ENCODE peak calls at places on chromosomes 6 and 20, in eight cellular contexts. Q is AG04449, E is progenitor cell of endocrine pancreas, G is neural crest cell, P is uterus, F is epithelial cell of proximal tubule, X is fibroblast of lung, J is RWPE2. K is an unnamed sample.

GRCh38 chr20:16694176-16694575 is 35.6 kb upstream of the SNRPB2 start:
- DNase-seq in Q (no peak), E (no peak), G (no peak), P (no peak), F (no peak), X (no peak), J (no peak), K (no peak)

GRCh38 chr6:151288711-151289398 is 49.1 kb downstream of the AKAP12 start:
- DNase-seq in Q (no peak), E (no peak), G (no peak), P (no peak), F (no peak), X (no peak), J (no peak), K (no peak)

GRCh38 chr20:44471481-44471882 is 4.2 kb upstream of the TTPAL start:
- DNase-seq in Q (no peak), E (no peak), G (no peak), P (no peak), F (no peak), X (peak), J (no peak), K (no peak)

GRCh38 chr6:74087898-74088297 is 391.9 kb downstream of the CD109 start:
- DNase-seq in Q (no peak), E (no peak), G (no peak), P (no peak), F (no peak), X (peak), J (no peak), K (no peak)

GRCh38 chr6:166497087-166497899 is 89.2 kb downstream of the RAMACL start:
- DNase-seq in Q (no peak), E (no peak), G (no peak), P (no peak), F (no peak), X (no peak), J (no peak), K (no peak)

GRCh38 chr6:112013051-112013450 is 40.9 kb upstream of the CCN6 start:
- DNase-seq in Q (no peak), E (no peak), G (no peak), P (no peak), F (no peak), X (no peak), J (no peak), K (no peak)

GRCh38 chr20:48698507-48699267 is 129.1 kb downstream of the PREX1 start:
- DNase-seq in Q (no peak), E (no peak), G (no peak), P (no peak), F (no peak), X (no peak), J (peak), K (no peak)

GRCh38 chr6:4413073-4413472 is 277.7 kb upstream of the ECI2 start:
- DNase-seq in Q (peak), E (no peak), G (no peak), P (no peak), F (no peak), X (peak), J (no peak), K (no peak)

GRCh38 chr6:43186019-43186418 is 4.0 kb downstream of the CUL9 start:
- DNase-seq in Q (no peak), E (no peak), G (no peak), P (no peak), F (no peak), X (no peak), J (peak), K (no peak)

GRCh38 chr6:40383348-40384115 is 203.6 kb downstream of the LRFN2 start:
- DNase-seq in Q (no peak), E (no peak), G (no peak), P (no peak), F (no peak), X (no peak), J (no peak), K (no peak)

GRCh38 chr6:105798057-105798456 is 288.1 kb upstream of the PRDM1 start:
- DNase-seq in Q (peak), E (no peak), G (no peak), P (peak), F (no peak), X (peak), J (no peak), K (no peak)

GRCh38 chr20:12093062-12093796 is 175.5 kb downstream of the BTBD3 start:
- DNase-seq in Q (no peak), E (no peak), G (no peak), P (no peak), F (no peak), X (no peak), J (no peak), K (no peak)

GRCh38 chr6:118735320-118735719 is 83.9 kb upstream of the CEP85L start:
- DNase-seq in Q (no peak), E (no peak), G (no peak), P (no peak), F (no peak), X (peak), J (no peak), K (peak)

GRCh38 chr20:47785900-47786762 is 850 bp upstream of the SULF2 start:
- DNase-seq in Q (peak), E (peak), G (peak), P (peak), F (peak), X (peak), J (no peak), K (peak)

GRCh38 chr6:77638129-77638830 is 14.6 kb upstream of the MEI4 start:
- DNase-seq in Q (no peak), E (no peak), G (no peak), P (no peak), F (no peak), X (no peak), J (no peak), K (no peak)

GRCh38 chr6:68238097-68238597 is 396.9 kb upstream of the ADGRB3 start:
- DNase-seq in Q (no peak), E (no peak), G (no peak), P (no peak), F (no peak), X (peak), J (no peak), K (no peak)

GRCh38 chr6:67352717-67353116 is 1282.4 kb upstream of the ADGRB3 start:
- DNase-seq in Q (no peak), E (no peak), G (no peak), P (no peak), F (no peak), X (no peak), J (no peak), K (no peak)

GRCh38 chr6:75601608-75602163 is at the start of gene SENP6:
- DNase-seq in Q (no peak), E (peak), G (peak), P (peak), F (no peak), X (peak), J (peak), K (peak)

GRCh38 chr6:137949686-137950390 is 82.8 kb downstream of the TNFAIP3 start:
- DNase-seq in Q (no peak), E (no peak), G (no peak), P (no peak), F (no peak), X (no peak), J (no peak), K (no peak)

GRCh38 chr6:137952247-137952646 is 85.2 kb downstream of the TNFAIP3 start:
- DNase-seq in Q (no peak), E (no peak), G (no peak), P (no peak), F (no peak), X (no peak), J (no peak), K (no peak)

GRCh38 chr6:137950581-137950980 is 83.5 kb downstream of the TNFAIP3 start:
- DNase-seq in Q (no peak), E (no peak), G (no peak), P (no peak), F (no peak), X (no peak), J (no peak), K (no peak)

GRCh38 chr6:137954253-137954652 is 87.2 kb downstream of the TNFAIP3 start:
- DNase-seq in Q (no peak), E (no peak), G (no peak), P (no peak), F (no peak), X (no peak), J (no peak), K (no peak)

DNA sequence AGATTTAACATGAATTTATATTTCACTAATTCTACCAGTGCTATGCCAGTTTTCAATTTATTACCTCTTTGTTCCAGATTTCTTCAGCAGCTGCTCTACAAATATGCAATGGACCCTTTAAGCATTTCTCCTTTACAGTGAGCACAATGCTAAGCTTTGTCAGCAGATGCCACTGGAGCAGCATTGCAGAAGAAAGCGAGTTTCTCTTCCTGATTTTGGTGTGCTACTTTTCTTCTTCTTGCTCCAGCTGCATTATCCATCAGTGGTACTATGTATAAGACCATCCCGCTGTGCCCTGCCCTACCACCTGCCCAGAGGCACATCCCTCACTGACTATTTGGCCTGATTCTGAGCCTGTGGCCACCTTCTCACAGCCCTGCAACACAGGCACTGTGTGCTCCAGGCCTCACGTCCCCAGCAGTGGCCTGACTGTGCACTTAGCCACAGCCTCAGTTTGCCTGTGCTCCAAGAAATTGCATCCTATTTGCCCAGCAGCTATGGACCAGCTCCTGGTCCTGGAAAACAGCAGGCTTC is 84.1 kb downstream of the TNFAIP3 start:
- DNase-seq in Q (no peak), E (no peak), G (no peak), P (no peak), F (no peak), X (no peak), J (no peak), K (no peak)
- TF ChIP-seq CTCF in Q (no peak), E (no peak), G (no peak), P (no peak), F (peak), X (no peak), J (no peak), K (no peak)

GRCh38 chr20:10647471-10647870 is 26.3 kb downstream of the JAG1 start:
- DNase-seq in Q (no peak), E (no peak), G (no peak), P (no peak), F (no peak), X (no peak), J (no peak), K (no peak)
- TF ChIP-seq CTCF in Q (peak), E (peak), G (peak), P (peak), F (peak), X (peak), J (peak), K (peak)

DNA sequence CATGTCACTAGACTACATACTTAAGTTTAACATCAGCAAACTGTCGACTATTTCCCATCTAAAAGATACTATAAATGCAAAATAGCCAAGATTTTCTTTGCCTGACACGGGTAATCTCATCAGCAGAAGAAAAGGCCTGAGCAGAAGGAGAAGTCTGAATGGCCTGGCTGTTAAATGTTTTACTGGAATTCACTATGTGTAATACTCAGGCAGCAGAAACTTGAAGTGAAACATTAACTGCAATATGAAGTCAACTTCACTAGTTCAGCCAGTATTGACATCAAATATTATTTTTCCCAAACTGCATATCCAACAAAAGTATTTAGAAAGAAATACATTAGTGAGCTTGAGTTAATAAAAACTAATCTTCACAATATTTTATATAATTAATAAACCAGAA is 6.4 kb upstream of the DSE start:
- DNase-seq in Q (no peak), E (no peak), G (no peak), P (no peak), F (no peak), X (no peak), J (no peak), K (no peak)
- TF ChIP-seq CTCF in Q (no peak), E (no peak), G (no peak), P (no peak), F (no peak), X (no peak), J (no peak), K (no peak)

GRCh38 chr6:1365701-1366100 is 23.7 kb upstream of the FOXF2 start:
- DNase-seq in Q (no peak), E (no peak), G (no peak), P (no peak), F (no peak), X (peak), J (no peak), K (no peak)

GRCh38 chr6:1364791-1365190 is 24.6 kb upstream of the FOXF2 start:
- DNase-seq in Q (no peak), E (no peak), G (no peak), P (no peak), F (no peak), X (no peak), J (no peak), K (no peak)

GRCh38 chr6:1362643-1363042 is 26.7 kb upstream of the FOXF2 start:
- DNase-seq in Q (no peak), E (no peak), G (no peak), P (no peak), F (no peak), X (no peak), J (no peak), K (no peak)

GRCh38 chr6:1363298-1363697 is 26.1 kb upstream of the FOXF2 start:
- DNase-seq in Q (no peak), E (no peak), G (no peak), P (no peak), F (no peak), X (no peak), J (no peak), K (no peak)

DNA sequence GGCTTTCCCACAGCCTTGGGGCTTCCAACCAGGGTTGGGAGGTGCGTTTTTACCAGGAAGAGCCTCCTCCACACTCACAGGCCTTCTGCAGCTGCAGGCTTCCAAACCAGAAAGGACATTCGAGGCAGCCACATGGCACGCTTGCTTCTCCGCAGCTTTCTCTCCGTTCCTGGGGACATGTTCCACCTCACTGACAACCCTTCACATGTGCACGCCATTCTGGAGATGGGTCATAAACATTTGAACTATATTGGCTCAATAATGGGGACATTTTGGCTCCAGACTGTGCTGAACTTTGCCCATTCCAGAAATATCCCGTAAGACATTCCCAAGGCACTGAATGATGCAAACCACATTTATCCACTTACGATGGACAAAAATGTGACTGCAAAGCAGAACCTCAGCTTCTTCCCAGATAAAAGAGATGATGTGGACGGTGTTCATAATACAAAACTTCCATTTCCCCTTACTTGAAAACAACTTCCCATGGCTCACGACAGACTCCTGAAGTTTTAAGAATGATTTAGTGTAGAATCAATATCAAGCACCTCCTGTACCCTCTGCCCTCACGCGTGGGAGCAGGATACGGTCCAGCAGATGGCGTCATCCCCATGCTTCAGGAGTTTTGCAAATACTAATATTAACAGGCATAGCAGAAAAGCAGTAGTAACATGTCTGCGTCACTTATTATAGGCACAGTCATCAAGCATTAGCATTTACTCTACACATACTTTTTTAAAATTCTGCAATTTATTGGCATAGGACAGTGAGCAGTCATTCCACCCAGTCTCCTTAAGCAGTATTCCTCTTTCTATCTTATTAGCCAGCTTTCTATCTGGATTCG is 25.4 kb upstream of the FOXF2 start:
- DNase-seq in Q (no peak), E (no peak), G (no peak), P (peak), F (peak), X (peak), J (no peak), K (no peak)
- TF ChIP-seq CTCF in Q (no peak), E (peak), G (peak), P (no peak), F (peak), X (no peak), J (peak), K (no peak)

DNA sequence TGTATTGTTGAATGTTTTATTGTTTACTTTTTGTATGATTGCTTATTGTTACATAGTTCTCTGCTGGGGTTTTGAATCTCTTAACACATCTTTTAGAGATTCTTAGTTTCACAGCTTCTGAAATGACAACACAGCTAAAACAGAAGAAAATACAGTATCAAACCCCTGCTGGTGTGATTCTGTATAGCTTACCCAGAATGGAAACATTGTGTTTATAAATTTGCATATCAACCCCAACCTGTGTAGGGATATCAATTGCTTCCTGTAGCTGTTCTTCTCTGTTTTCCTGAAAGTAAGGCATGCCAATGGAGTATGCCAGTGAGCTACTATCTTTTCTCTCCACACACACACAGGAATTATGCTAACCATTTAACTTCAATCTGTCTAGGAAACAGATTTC is 64.3 kb upstream of the ID4 start:
- DNase-seq in Q (no peak), E (no peak), G (no peak), P (no peak), F (no peak), X (no peak), J (no peak), K (no peak)
- TF ChIP-seq CTCF in Q (no peak), E (no peak), G (peak), P (no peak), F (no peak), X (no peak), J (no peak), K (no peak)

GRCh38 chr20:59525500-59526241 is 78.7 kb upstream of the PHACTR3 start:
- DNase-seq in Q (no peak), E (peak), G (peak), P (peak), F (no peak), X (peak), J (peak), K (peak)

GRCh38 chr20:59520814-59521213 is 83.5 kb upstream of the PHACTR3 start:
- DNase-seq in Q (no peak), E (no peak), G (no peak), P (no peak), F (no peak), X (no peak), J (no peak), K (no peak)

DNA sequence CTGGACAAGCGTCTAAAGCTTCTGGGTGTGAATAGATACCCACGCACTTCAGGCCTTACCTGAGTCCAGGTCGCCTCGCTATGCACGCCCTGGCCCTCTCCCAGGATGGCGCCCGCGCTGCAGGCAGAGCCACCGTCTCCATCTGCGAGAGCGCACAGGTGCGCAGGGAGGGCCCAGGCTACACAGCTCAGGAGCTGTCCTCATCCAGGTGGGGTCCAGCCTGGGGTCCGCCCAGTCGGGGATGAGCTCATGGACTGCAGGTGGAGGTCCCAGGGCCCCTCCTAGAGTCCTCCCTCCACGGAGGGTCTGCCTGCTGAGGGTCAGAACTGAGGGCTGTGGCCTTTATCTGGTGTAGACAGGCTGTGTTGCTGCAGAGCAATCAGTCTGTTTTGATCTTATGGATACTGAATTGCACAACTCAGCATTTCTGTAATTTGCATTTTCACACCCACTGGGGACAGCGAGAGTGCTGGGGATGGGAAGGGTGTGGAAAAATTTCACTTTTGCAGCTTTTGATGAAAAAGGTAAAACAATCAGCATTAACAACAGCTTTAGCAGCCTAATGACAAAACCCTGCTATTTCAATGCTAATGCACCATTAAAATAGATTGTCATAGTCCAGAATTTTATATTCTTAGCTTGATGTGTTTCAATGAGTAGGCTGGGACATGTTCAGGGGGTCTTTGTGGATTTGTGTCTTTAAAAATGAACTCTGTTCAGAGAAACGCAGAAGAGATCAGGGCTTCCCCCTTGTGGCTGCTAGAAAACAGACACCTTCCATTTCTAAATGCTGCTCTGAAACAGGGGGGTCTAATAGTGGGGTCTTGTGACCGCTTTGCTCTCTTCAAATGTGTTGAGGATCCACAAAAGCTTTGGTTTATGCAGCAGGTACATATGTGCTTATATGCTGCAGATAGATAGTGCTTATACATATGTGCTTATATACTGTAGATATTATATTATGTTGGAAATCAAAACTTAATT is 77.8 kb upstream of the PHACTR3 start:
- DNase-seq in Q (no peak), E (no peak), G (no peak), P (no peak), F (no peak), X (no peak), J (peak), K (no peak)
- TF ChIP-seq CTCF in Q (peak), E (peak), G (peak), P (no peak), F (peak), X (peak), J (peak), K (peak)

DNA sequence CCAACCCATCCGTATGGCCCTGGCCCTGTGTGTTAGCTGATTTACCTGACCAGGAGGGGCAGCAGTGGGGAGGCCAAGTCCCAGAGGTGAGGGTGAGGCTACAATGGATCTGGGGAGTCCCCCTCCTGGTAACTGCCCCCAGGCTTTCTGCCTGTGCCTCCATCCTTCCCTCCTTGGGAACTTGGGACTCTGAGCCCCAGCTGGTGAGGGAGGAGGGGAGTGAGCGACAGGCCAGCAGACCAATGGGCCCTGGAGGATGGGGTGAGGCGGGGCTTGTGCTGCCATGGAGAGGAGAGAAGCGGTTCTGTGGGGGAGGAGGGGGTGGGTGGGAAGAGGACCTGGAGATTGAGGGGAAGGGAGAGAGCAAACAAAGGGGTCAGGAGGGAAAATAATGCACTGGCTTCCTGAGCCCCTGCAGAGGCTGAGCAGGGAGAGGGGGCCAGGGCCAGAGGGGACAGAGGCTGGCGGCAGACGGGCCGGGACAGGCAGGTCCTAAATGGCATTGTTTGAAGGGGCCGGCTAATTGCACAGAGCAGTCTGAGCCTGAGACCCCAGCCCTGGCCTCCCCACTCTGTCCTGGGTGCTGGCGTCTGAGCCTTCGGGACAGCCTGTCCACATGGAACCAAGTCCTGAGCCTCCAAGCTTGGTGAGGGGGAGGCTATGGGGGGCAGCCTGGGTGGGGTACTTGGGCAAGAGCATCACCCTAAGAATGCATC is 17.5 kb downstream of the DNMT3B start:
- DNase-seq in Q (no peak), E (peak), G (peak), P (no peak), F (no peak), X (no peak), J (no peak), K (peak)
- TF ChIP-seq CTCF in Q (no peak), E (no peak), G (no peak), P (no peak), F (no peak), X (no peak), J (no peak), K (no peak)